ENCODE peak calls at places on chromosomes 3 and 15, in nine cellular contexts. E, Q, V, K, T, O, D, G and C are unnamed samples.

GRCh38 chr3:30873667-30874066 is 20.8 kb downstream of the GADL1 start:
- DNase-seq in G (no peak), Q (no peak), T (no peak), K (no peak), O (no peak), E (no peak), D (no peak), V (no peak), C (no peak)

GRCh38 chr3:178194547-178194946 is 341.7 kb upstream of the KCNMB2 start:
- DNase-seq in Q (no peak), E (no peak), O (no peak), T (no peak), V (no peak), G (no peak), K (no peak), D (no peak), C (no peak)

GRCh38 chr15:53072077-53072476 is 281.9 kb upstream of the ONECUT1 start:
- DNase-seq in E (no peak), Q (peak), K (peak), D (peak), T (no peak), O (no peak), G (peak), V (peak), C (no peak)

GRCh38 chr15:58299311-58299850 is 132.4 kb upstream of the LIPC start:
- DNase-seq in D (no peak), E (peak), K (no peak), G (no peak), O (no peak), Q (no peak), V (no peak), T (no peak), C (no peak)

GRCh38 chr15:39028069-39028468 is 463.5 kb upstream of the RASGRP1 start:
- DNase-seq in K (peak), O (no peak), Q (no peak), E (peak), D (no peak), G (no peak), V (no peak), T (no peak), C (no peak)

GRCh38 chr15:34038404-34039179 is 412 bp downstream of the AVEN start:
- DNase-seq in T (no peak), V (peak), E (peak), D (peak), Q (peak), G (peak), O (peak), K (peak), C (peak)

GRCh38 chr15:101204744-101205535 is 46.9 kb downstream of the CHSY1 start:
- DNase-seq in G (no peak), K (no peak), O (no peak), V (no peak), T (no peak), D (no peak), E (peak), Q (no peak), C (no peak)

GRCh38 chr15:75732809-75733451 is 20.3 kb upstream of the CSPG4 start:
- DNase-seq in D (no peak), V (peak), Q (peak), E (peak), T (no peak), K (peak), G (peak), O (peak), C (peak)

GRCh38 chr3:37510749-37511148 is 336.4 kb upstream of the LRRFIP2 start:
- DNase-seq in D (no peak), V (no peak), Q (no peak), G (no peak), E (peak), O (no peak), K (no peak), T (no peak), C (no peak)

GRCh38 chr3:146577662-146578061 is 27.5 kb downstream of the PLSCR5 start:
- DNase-seq in G (peak), T (no peak), K (peak), E (peak), O (no peak), Q (peak), D (no peak), V (peak), C (peak)